ENCODE peak calls at places on chromosomes 2 and 18, in seven cellular contexts. M is activated T-helper 1 cell treated with anti-CD3 and anti-CD28 coated beads, Interleukin-12 subunit alpha, Interleukin-12 subunit beta, Interleukin-2, Interleukin-4 antibody, amounts not matched to agents 30 ng/mL and 10 ng/mL and 1 ng/mL, durations not matched to agents 14 hours and 24 hours and 36 hours; J is A549; I is fibroblast of mammary gland; G is Kasumi-1; A is right cardiac atrium; X is AG08396. R is an unnamed sample.

GRCh38 chr2:80454628-80455027 is 150.1 kb upstream of the LRRTM1 start:
- DNase-seq in M (no peak), J (no peak), I (no peak), G (no peak), A (peak), X (no peak), R (no peak)

GRCh38 chr2:149307014-149307413 is 23.4 kb upstream of the LYPD6 start:
- DNase-seq in M (no peak), J (no peak), I (no peak), G (no peak), A (no peak), X (no peak), R (no peak)

GRCh38 chr18:5890606-5891360 is 4.5 kb downstream of the TMEM200C start:
- DNase-seq in M (no peak), J (peak), I (peak), G (no peak), A (peak), X (no peak), R (peak)

GRCh38 chr2:1979101-1979500 is 234.8 kb upstream of the PXDN start:
- DNase-seq in M (no peak), J (no peak), I (no peak), G (no peak), A (no peak), X (no peak), R (no peak)

GRCh38 chr18:31506024-31506742 is 8.2 kb downstream of the DSG2 start:
- DNase-seq in M (no peak), J (peak), I (peak), G (peak), A (no peak), X (no peak), R (no peak)

GRCh38 chr2:84905181-84906107 is at the start of gene TMSB10:
- DNase-seq in M (peak), J (peak), I (peak), G (peak), A (peak), X (peak), R (peak)

GRCh38 chr2:63743170-63743975 is 98.3 kb upstream of the UGP2 start:
- DNase-seq in M (no peak), J (no peak), I (no peak), G (no peak), A (no peak), X (no peak), R (no peak)

GRCh38 chr2:238203973-238204683 is 633 bp upstream of the ILKAP start:
- DNase-seq in M (no peak), J (no peak), I (no peak), G (no peak), A (no peak), X (no peak), R (no peak)

GRCh38 chr2:71499691-71500090 is 46.3 kb downstream of the DYSF start:
- DNase-seq in M (no peak), J (no peak), I (no peak), G (no peak), A (no peak), X (no peak), R (no peak)

R was measured in activated CD4-positive, alpha-beta memory T cell treated with anti-CD3 and anti-CD28 coated beads for 36 hours.